ENCODE peak calls at places on chromosomes 7 and 10, in five cellular contexts. I is osteoblast, M is heart left ventricle, A is hepatocyte, Y is thoracic aorta. T is an unnamed sample.

GRCh38 chr10:75136346-75136745 is 24.9 kb downstream of the SAMD8 start:
- DNase-seq in M (no peak), A (no peak), I (no peak), Y (no peak), T (no peak)

GRCh38 chr7:100965723-100966541 is 3.4 kb upstream of the MUC12 start:
- DNase-seq in M (peak; percentile 84), Y (no peak), A (peak; percentile 96), I (peak; percentile 99), T (peak; percentile 24)

GRCh38 chr10:3464760-3465405 is 292.3 kb upstream of the PITRM1 start:
- DNase-seq in Y (no peak), M (no peak), A (peak; percentile 27), I (no peak), T (no peak)

GRCh38 chr10:35497909-35498308 is 107.2 kb upstream of the GJD4 start:
- DNase-seq in Y (no peak), I (no peak), M (no peak), A (no peak), T (no peak)

GRCh38 chr7:158094046-158094445 is 493.6 kb downstream of the PTPRN2 start:
- DNase-seq in A (no peak), Y (no peak), I (no peak), M (no peak), T (no peak)

GRCh38 chr7:390761-391410 is 100.9 kb downstream of the FOXL3 start:
- DNase-seq in Y (no peak), M (peak; percentile 54), I (peak; percentile 77), A (no peak), T (no peak)

GRCh38 chr7:106425017-106425719 is 140.4 kb upstream of the NAMPT start:
- DNase-seq in I (peak; percentile 89), A (peak; percentile 88), Y (peak; percentile 44), M (no peak), T (peak; percentile 80)

GRCh38 chr10:6507311-6507710 is 72.8 kb downstream of the PRKCQ start:
- DNase-seq in A (no peak), I (no peak), M (no peak), Y (no peak), T (no peak)

GRCh38 chr10:99248824-99249223 is 13.2 kb upstream of the HPSE2 start:
- DNase-seq in Y (no peak), I (no peak), M (no peak), A (no peak), T (no peak)

GRCh38 chr7:116182023-116182422 is 28.3 kb upstream of the TES start:
- DNase-seq in Y (no peak), A (no peak), M (no peak), I (no peak), T (no peak)

GRCh38 chr10:2920638-2921037 is 146.7 kb upstream of the PFKP start:
- DNase-seq in Y (no peak), M (no peak), A (no peak), I (no peak), T (no peak)

GRCh38 chr10:25743832-25744231 is 190.2 kb upstream of the MYO3A start:
- DNase-seq in M (no peak), A (no peak), I (no peak), Y (no peak), T (no peak)

GRCh38 chr10:31194986-31195385 is 124.0 kb upstream of the ZEB1 start:
- DNase-seq in A (no peak), Y (no peak), I (no peak), M (no peak), T (no peak)

GRCh38 chr10:18144928-18145327 is 4.7 kb downstream of the CACNB2 start:
- DNase-seq in Y (no peak), M (peak; percentile 72), A (no peak), I (no peak), T (no peak)

GRCh38 chr10:104642311-104643022 is 1.4 kb downstream of the SORCS3 start:
- DNase-seq in M (no peak), A (peak; percentile 80), I (peak; percentile 79), Y (no peak), T (no peak)

GRCh38 chr10:12214763-12215218 is 18.8 kb downstream of the CDC123 start:
- DNase-seq in A (peak; percentile 80), M (no peak), Y (no peak), I (no peak), T (no peak)

GRCh38 chr7:5629941-5630340 is 151.5 kb downstream of the RNF216 start:
- DNase-seq in I (peak; percentile 93), A (no peak), M (peak; percentile 33), Y (no peak), T (no peak)

GRCh38 chr10:127216786-127217185 is 20.4 kb upstream of the INSYN2A start:
- DNase-seq in A (no peak), Y (no peak), M (no peak), I (no peak), T (no peak)

GRCh38 chr10:13712799-13713581 is 126.2 kb downstream of the PRPF18 start:
- DNase-seq in Y (peak; percentile 63), I (peak; percentile 94), A (peak; percentile 36), M (peak; percentile 84), T (peak; percentile 71)

GRCh38 chr10:43338117-43338516 is 33.3 kb upstream of the FXYD4 start:
- DNase-seq in A (no peak), Y (no peak), M (no peak), I (peak; percentile 79), T (no peak)

GRCh38 chr7:21550821-21551531 is 8.1 kb downstream of the DNAH11 start:
- DNase-seq in M (no peak), Y (no peak), A (peak; percentile 13), I (no peak), T (no peak)

GRCh38 chr7:21544303-21544656 is 1.4 kb downstream of the DNAH11 start:
- DNase-seq in I (no peak), M (no peak), Y (no peak), A (no peak), T (no peak)

GRCh38 chr7:21547511-21547910 is 4.7 kb downstream of the DNAH11 start:
- DNase-seq in I (no peak), A (no peak), M (no peak), Y (no peak), T (no peak)

GRCh38 chr7:21550076-21550475 is 7.2 kb downstream of the DNAH11 start:
- DNase-seq in I (no peak), M (no peak), A (no peak), Y (no peak), T (no peak)

DNA sequence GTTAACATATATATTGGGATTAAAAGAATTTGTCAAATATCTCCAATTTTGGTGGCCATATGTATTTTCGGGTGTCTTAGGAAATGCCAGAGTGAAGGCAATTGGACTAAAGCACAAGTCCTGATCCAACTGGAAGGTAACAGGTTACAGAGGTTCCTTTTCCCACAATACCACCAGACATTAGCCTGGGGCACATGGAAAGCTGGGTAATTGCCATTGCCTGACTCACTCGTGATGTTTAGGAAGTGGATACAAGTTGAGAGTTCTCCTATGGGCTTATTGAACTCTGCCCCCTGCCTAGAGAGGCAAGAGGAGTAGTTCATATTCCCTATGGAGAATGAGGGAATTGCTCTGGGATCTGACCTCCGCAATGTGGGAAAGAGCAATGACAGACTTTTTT is 5.7 kb downstream of the DNAH11 start:
- DNase-seq in M (no peak), I (no peak), Y (no peak), A (no peak), T (no peak)
- H3K27ac ChIP-seq in M (no peak overlapping the region), I (no peak overlapping the region), Y (no peak overlapping the region), A (no peak overlapping the region), T (no peak overlapping the region)

GRCh38 chr7:139699640-139700504 is 77.9 kb downstream of the HIPK2 start:
- DNase-seq in M (no peak), I (peak; percentile 41), Y (no peak), A (no peak), T (no peak)
- TF ChIP-seq CTCF in M (no peak), I (no peak), Y (no peak), A (no peak), T (no peak)

DNA sequence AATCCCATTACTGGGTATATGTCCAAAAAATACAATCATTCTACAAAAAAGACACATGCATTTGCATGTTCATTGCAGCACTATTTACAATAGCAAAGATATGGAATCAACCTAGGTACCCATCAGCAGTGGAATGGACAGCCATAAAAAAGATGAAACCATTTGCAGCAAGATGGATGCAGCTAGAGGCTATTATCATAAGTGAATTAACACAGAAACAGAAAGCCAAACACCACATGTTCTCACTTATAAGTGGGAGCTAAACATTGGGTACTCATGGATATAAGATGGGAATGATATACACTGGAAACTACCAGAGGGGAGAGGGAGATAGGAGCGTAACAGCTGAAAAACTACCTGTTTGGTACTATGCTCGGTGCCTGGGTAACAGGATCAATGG is 154.0 kb downstream of the TMEM26 start:
- DNase-seq in Y (no peak), M (no peak), A (no peak), I (no peak), T (no peak)
- H3K27ac ChIP-seq in Y (no peak overlapping the region), M (no peak overlapping the region), A (no peak overlapping the region), I (no peak overlapping the region), T (no peak overlapping the region)

DNA sequence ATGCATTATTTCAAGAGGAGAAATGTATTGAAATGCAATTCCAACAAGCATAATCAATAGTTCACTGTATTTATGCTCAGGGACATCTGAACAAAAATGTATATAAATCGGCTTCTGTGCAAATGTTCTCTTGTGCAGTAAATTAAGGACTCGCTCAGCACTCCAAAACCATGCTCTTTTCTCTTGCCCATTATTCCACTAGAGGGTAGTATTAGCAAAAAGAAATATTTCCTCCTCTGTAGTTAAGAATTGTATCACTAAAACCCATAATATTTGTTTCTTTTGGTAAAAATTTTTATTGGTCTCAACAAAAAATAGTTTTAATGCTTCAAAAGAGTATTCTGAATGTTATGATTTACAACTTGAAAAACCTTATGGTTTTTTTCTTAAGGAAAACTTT is 803.1 kb downstream of the PCDH15 start:
- DNase-seq in A (peak; percentile 15), Y (no peak), M (no peak), I (no peak), T (no peak)
- TF ChIP-seq CTCF in A (peak; percentile 63), Y (no peak), M (no peak), I (no peak), T (no peak)

GRCh38 chr7:112361154-112361553 is 89.1 kb upstream of the IFRD1 start:
- DNase-seq in M (no peak), I (no peak), Y (no peak), A (no peak), T (no peak)

GRCh38 chr7:112360681-112361080 is 89.6 kb upstream of the IFRD1 start:
- DNase-seq in M (no peak), A (no peak), I (peak; percentile 53), Y (no peak), T (no peak)

GRCh38 chr7:112362053-112362650 is 88.1 kb upstream of the IFRD1 start:
- DNase-seq in M (no peak), Y (no peak), A (no peak), I (no peak), T (no peak)

GRCh38 chr7:112365551-112365950 is 84.7 kb upstream of the IFRD1 start:
- DNase-seq in Y (no peak), I (no peak), M (no peak), A (no peak), T (no peak)

GRCh38 chr7:112362796-112363195 is 87.5 kb upstream of the IFRD1 start:
- DNase-seq in Y (no peak), M (no peak), A (no peak), I (no peak), T (no peak)
- H3K27ac ChIP-seq in Y (peak overlapping the region; percentile 6), M (no peak overlapping the region), A (no peak overlapping the region), I (no peak overlapping the region), T (no peak overlapping the region)

GRCh38 chr7:99525713-99526440 is 21.4 kb downstream of the ZKSCAN5 start:
- DNase-seq in M (no peak), I (no peak), Y (no peak), A (no peak), T (no peak)
- TF ChIP-seq CTCF in M (no peak), I (peak; percentile 19), Y (no peak), A (peak; percentile 30), T (no peak)

T was measured in gastrocnemius medialis.